ENCODE peak calls at places on chromosomes 3 and 15, in ten cellular contexts. U is testis; W is IMR-90; V is AG04450; P is tibial artery; J is CD8-positive, alpha-beta T cell; H is right lobe of liver; L is ovary; D is adrenal gland; F is left ventricle myocardium inferior. X is an unnamed sample.

GRCh38 chr3:123773681-123774431 is 110.3 kb downstream of the MYLK start:
- DNase-seq in P (peak; percentile 81), H (no peak), U (no peak), D (no peak), W (peak; percentile 66), F (no peak), J (no peak), L (no peak), V (peak; percentile 44), X (no peak)

GRCh38 chr15:58213587-58214360 is 75.6 kb downstream of the AQP9 start:
- DNase-seq in D (no peak), U (no peak), V (no peak), H (no peak), F (no peak), J (no peak), W (peak; percentile 18), L (no peak), P (no peak), X (no peak)

GRCh38 chr3:151003024-151003771 is 30.7 kb upstream of the CLRN1 start:
- DNase-seq in D (no peak), P (no peak), V (no peak), H (no peak), U (no peak), J (no peak), W (peak; percentile 46), F (no peak), L (no peak), X (no peak)

GRCh38 chr3:43754316-43754715 is 63.6 kb downstream of the ABHD5 start:
- DNase-seq in U (no peak), L (no peak), F (no peak), V (no peak), H (no peak), J (no peak), P (no peak), D (no peak), W (peak; percentile 55), X (no peak)

GRCh38 chr3:146092230-146092629 is 68.8 kb downstream of the PLOD2 start:
- DNase-seq in P (no peak), D (no peak), H (no peak), V (no peak), U (no peak), W (peak; percentile 38), L (no peak), J (no peak), F (no peak), X (no peak)

GRCh38 chr3:24773798-24774197 is 279.1 kb upstream of the THRB start:
- DNase-seq in P (no peak), V (peak; percentile 3), F (peak; percentile 15), J (no peak), H (peak; percentile 58), W (peak; percentile 41), D (peak; percentile 72), U (peak; percentile 49), L (no peak), X (peak; percentile 37)

GRCh38 chr15:40844543-40844981 is 714 bp downstream of the SPINT1 start:
- DNase-seq in W (no peak), V (no peak), L (no peak), H (no peak), J (no peak), F (peak; percentile 26), U (peak; percentile 19), D (no peak), P (no peak), X (peak; percentile 15)

GRCh38 chr15:70196314-70197291 is 98.9 kb upstream of the TLE3 start:
- DNase-seq in J (peak; percentile 13), W (peak; percentile 88), F (no peak), D (no peak), H (peak; percentile 97), V (peak; percentile 69), P (peak; percentile 88), L (peak; percentile 50), U (peak; percentile 43), X (no peak)

GRCh38 chr3:31289592-31289991 is 243.1 kb upstream of the STT3B start:
- DNase-seq in W (no peak), U (no peak), F (no peak), L (no peak), V (no peak), J (no peak), H (no peak), D (no peak), P (no peak), X (no peak)

GRCh38 chr3:71045917-71046282 is 537.6 kb downstream of the FOXP1 start:
- DNase-seq in F (no peak), J (no peak), L (no peak), W (no peak), V (no peak), H (no peak), U (no peak), D (no peak), P (no peak), X (no peak)

GRCh38 chr3:114839476-114839875 is 307.6 kb downstream of the ZBTB20 start:
- DNase-seq in W (peak; percentile 27), U (no peak), H (no peak), P (no peak), D (no peak), L (no peak), F (no peak), V (no peak), J (no peak), X (no peak)

GRCh38 chr3:25572919-25573385 is 91.8 kb downstream of the TOP2B start:
- DNase-seq in U (no peak), D (no peak), F (no peak), V (no peak), J (no peak), H (no peak), W (peak; percentile 50), P (no peak), L (no peak), X (no peak)

GRCh38 chr3:191399918-191400317 is 61.0 kb upstream of the PYDC2 start:
- DNase-seq in D (no peak), U (no peak), F (no peak), W (no peak), L (no peak), H (no peak), J (no peak), V (no peak), P (no peak), X (no peak)

GRCh38 chr3:192887047-192887446 is 30.6 kb downstream of the MB21D2 start:
- DNase-seq in F (no peak), D (no peak), W (peak; percentile 52), L (no peak), V (no peak), U (no peak), H (no peak), P (no peak), J (no peak), X (no peak)

GRCh38 chr3:64129581-64129980 is 95.7 kb downstream of the PRICKLE2 start:
- DNase-seq in H (no peak), V (no peak), J (no peak), D (no peak), P (no peak), W (no peak), F (no peak), U (no peak), L (no peak), X (no peak)

GRCh38 chr3:138043266-138044029 is 33.5 kb downstream of the CLDN18 start:
- DNase-seq in V (peak; percentile 72), H (no peak), L (no peak), F (no peak), W (peak; percentile 93), P (no peak), J (no peak), U (no peak), D (no peak), X (no peak)

GRCh38 chr3:194872669-194872977 is 186.9 kb downstream of the FAM43A start:
- DNase-seq in U (no peak), W (peak; percentile 83), D (no peak), J (no peak), F (no peak), H (no peak), V (peak; percentile 64), P (no peak), L (no peak), X (no peak)

GRCh38 chr3:38028621-38029361 is 651 bp downstream of the PLCD1 start:
- DNase-seq in V (no peak), U (no peak), H (peak; percentile 41), D (no peak), L (no peak), P (peak; percentile 74), F (no peak), W (no peak), J (no peak), X (peak; percentile 64)
- H3K27me3 ChIP-seq in V (no peaks in the 10 kb centered on the region), U (no peaks in the 10 kb centered on the region), H (no peaks in the 10 kb centered on the region), D (no peaks in the 10 kb centered on the region), L (no peaks in the 10 kb centered on the region), P (no peaks in the 10 kb centered on the region), F (no peaks in the 10 kb centered on the region), W (no peaks in the 10 kb centered on the region), J (no peaks in the 10 kb centered on the region), X (no peaks in the 10 kb centered on the region)

GRCh38 chr15:90414408-90415028 is 26.5 kb downstream of the IQGAP1 start:
- DNase-seq in W (peak; percentile 91), F (no peak), D (no peak), L (no peak), V (no peak), P (no peak), J (no peak), H (no peak), U (no peak), X (no peak)
- H3K4me3 ChIP-seq in W (peak overlapping the region; percentile 25), F (no peak overlapping the region), D (no peak overlapping the region), L (no peak overlapping the region), V (peak overlapping the region; percentile 23), P (no peak overlapping the region), J (no peak overlapping the region), H (no peak overlapping the region), U (no peak overlapping the region), X (no peak overlapping the region)

GRCh38 chr3:52892625-52893311 is 4.6 kb downstream of the STIMATE start:
- DNase-seq in J (no peak), P (no peak), H (no peak), L (no peak), U (no peak), V (no peak), W (no peak), F (no peak), D (no peak), X (no peak)
- TF ChIP-seq CTCF in J (peak; percentile 24), P (peak; percentile 3), H (peak; percentile 14), L (no peak), U (no peak), V (no peak), W (no peak), F (no peak), D (no peak), X (no peak)

GRCh38 chr3:14845826-14846225 is 27.1 kb downstream of the FGD5 start:
- DNase-seq in W (no peak), L (no peak), U (no peak), J (no peak), V (no peak), P (peak; percentile 21), D (no peak), H (no peak), F (no peak), X (no peak)

GRCh38 chr3:14849831-14850230 is 31.1 kb downstream of the FGD5 start:
- DNase-seq in D (peak; percentile 70), V (no peak), U (no peak), F (no peak), J (no peak), L (no peak), P (peak; percentile 56), H (no peak), W (no peak), X (no peak)

GRCh38 chr3:14848906-14849305 is 30.1 kb downstream of the FGD5 start:
- DNase-seq in P (peak; percentile 35), L (no peak), J (no peak), U (no peak), D (no peak), W (no peak), V (no peak), F (no peak), H (no peak), X (no peak)

GRCh38 chr3:14846481-14846880 is 27.7 kb downstream of the FGD5 start:
- DNase-seq in D (no peak), L (no peak), V (no peak), P (peak; percentile 39), F (no peak), U (no peak), H (no peak), J (no peak), W (no peak), X (no peak)

GRCh38 chr3:14847613-14848541 is 29.1 kb downstream of the FGD5 start:
- DNase-seq in H (no peak), P (peak; percentile 76), J (no peak), D (peak; percentile 62), U (no peak), W (no peak), V (no peak), F (peak; percentile 73), L (no peak), X (peak; percentile 81)
- H3K27me3 ChIP-seq in H (no peaks in the 10 kb centered on the region), P (peaks cover 3% of the 10 kb centered on the region), J (no peaks in the 10 kb centered on the region), D (no peaks in the 10 kb centered on the region), U (no peaks in the 10 kb centered on the region), W (peaks cover 28% of the 10 kb centered on the region), V (peaks cover 17% of the 10 kb centered on the region), F (peaks cover 57% of the 10 kb centered on the region), L (no peaks in the 10 kb centered on the region), X (no peaks in the 10 kb centered on the region)